ENCODE peak calls at places on chromosome 1, in seven cellular contexts. D is stimulated activated CD4-positive, alpha-beta T cell treated with anti-CD3 and anti-CD28 coated beads, Interleukin-15, amount 100 ng/mL, for 24 hours; O is NCI-H2081; E is GM23338; P is NCI-H510A; J is neural progenitor cell; Z is NCI-H1105. G is an unnamed sample.

GRCh38 chr1:64006276-64007051 is 197.0 kb upstream of the UBE2U start:
- DNase-seq in E (no peak), P (peak; percentile 26), D (peak; percentile 7), O (peak; percentile 31), J (no peak), Z (no peak), G (no peak)

GRCh38 chr1:188022661-188023060 is 1193.9 kb downstream of the PLA2G4A start:
- DNase-seq in E (no peak), J (no peak), O (no peak), P (no peak), Z (no peak), D (no peak), G (no peak)

GRCh38 chr1:199292873-199293272 is 654.0 kb downstream of the PTPRC start:
- DNase-seq in P (no peak), E (no peak), J (no peak), O (no peak), Z (no peak), D (no peak), G (no peak)

GRCh38 chr1:154712166-154712838 is 104.3 kb upstream of the ADAR start:
- DNase-seq in E (no peak), Z (no peak), O (no peak), J (no peak), D (no peak), P (no peak), G (no peak)

GRCh38 chr1:10896673-10897072 is 100.2 kb upstream of the CASZ1 start:
- DNase-seq in O (no peak), E (no peak), P (no peak), Z (no peak), D (no peak), J (no peak), G (no peak)

GRCh38 chr1:147542549-147542857 is 1.2 kb downstream of the BCL9 start:
- DNase-seq in O (no peak), Z (no peak), P (no peak), E (no peak), J (no peak), D (no peak), G (no peak)

GRCh38 chr1:221796700-221797099 is 54.8 kb upstream of the DUSP10 start:
- DNase-seq in O (no peak), P (no peak), E (no peak), Z (no peak), J (no peak), D (no peak), G (no peak)

GRCh38 chr1:209433649-209434031 is 149.9 kb upstream of the CAMK1G start:
- DNase-seq in J (no peak), Z (no peak), O (no peak), E (no peak), D (no peak), P (no peak), G (no peak)

GRCh38 chr1:151802372-151802771 is 2.8 kb downstream of the LINGO4 start:
- DNase-seq in J (no peak), P (no peak), O (no peak), D (no peak), Z (no peak), E (no peak), G (no peak)

GRCh38 chr1:24621121-24621520 is 22.0 kb upstream of the SRRM1 start:
- DNase-seq in D (no peak), E (no peak), O (no peak), J (no peak), P (no peak), Z (no peak), G (no peak)

GRCh38 chr1:230507671-230508407 is 81.7 kb upstream of the PGBD5 start:
- DNase-seq in P (no peak), Z (no peak), J (no peak), D (no peak), E (no peak), O (no peak), G (no peak)

G was measured in NCI-H1436.